ENCODE peak calls at places on chromosomes 3 and 15, in ten cellular contexts. O is IMR-90, Q is GM12878, Y is aorta, V is left ventricle myocardium inferior, D is A673, U is stomach, Z is colonic mucosa, S is cardiac muscle cell, T is GM23338. X is an unnamed sample.

GRCh38 chr3:54557538-54558419 is 370.1 kb downstream of the LRTM1 start:
- DNase-seq in O (no peak), Q (no peak), Y (no peak), V (no peak), D (peak), U (no peak), Z (no peak), S (no peak), T (no peak), X (no peak)

GRCh38 chr3:179028408-179028807 is 43.2 kb downstream of the ZMAT3 start:
- DNase-seq in O (no peak), Q (no peak), Y (no peak), V (no peak), D (no peak), U (no peak), Z (no peak), S (no peak), T (no peak), X (no peak)

GRCh38 chr3:98999675-99000074 is 98.2 kb upstream of the DCBLD2 start:
- DNase-seq in O (no peak), Q (no peak), Y (no peak), V (no peak), D (no peak), U (no peak), Z (no peak), S (no peak), T (no peak), X (no peak)

GRCh38 chr15:49187537-49188245 is 17.6 kb downstream of the GALK2 start:
- DNase-seq in O (peak), Q (no peak), Y (no peak), V (no peak), D (no peak), U (no peak), Z (no peak), S (no peak), T (no peak), X (no peak)

GRCh38 chr15:82952156-82953081 is at the start of gene HOMER2:
- DNase-seq in O (no peak), Q (no peak), Y (peak), V (peak), D (peak), U (peak), Z (no peak), S (peak), T (peak), X (no peak)

GRCh38 chr3:71813073-71813472 is 28.1 kb upstream of the PROK2 start:
- DNase-seq in O (no peak), Q (no peak), Y (no peak), V (no peak), D (no peak), U (no peak), Z (no peak), S (no peak), T (no peak), X (no peak)

GRCh38 chr3:159854500-159855124 is 134.0 kb upstream of the IL12A start:
- DNase-seq in O (peak), Q (no peak), Y (no peak), V (no peak), D (no peak), U (no peak), Z (no peak), S (peak), T (no peak), X (no peak)

GRCh38 chr3:169420429-169420828 is 243.1 kb downstream of the MECOM start:
- DNase-seq in O (no peak), Q (no peak), Y (no peak), V (no peak), D (no peak), U (no peak), Z (no peak), S (no peak), T (no peak), X (no peak)

GRCh38 chr3:61483997-61484396 is 77.4 kb upstream of the PTPRG start:
- DNase-seq in O (no peak), Q (no peak), Y (no peak), V (no peak), D (no peak), U (no peak), Z (no peak), S (no peak), T (no peak), X (no peak)

GRCh38 chr3:47342156-47342555 is 38.7 kb upstream of the PTPN23 start:
- DNase-seq in O (no peak), Q (no peak), Y (no peak), V (no peak), D (no peak), U (no peak), Z (no peak), S (no peak), T (no peak), X (no peak)

GRCh38 chr3:36868614-36869436 is 76.0 kb downstream of the TRANK1 start:
- DNase-seq in O (peak), Q (peak), Y (no peak), V (no peak), D (peak), U (peak), Z (peak), S (peak), T (peak), X (no peak)

GRCh38 chr3:111373861-111374260 is 168.1 kb upstream of the CD96 start:
- DNase-seq in O (peak), Q (no peak), Y (no peak), V (no peak), D (no peak), U (no peak), Z (no peak), S (no peak), T (no peak), X (no peak)

GRCh38 chr15:92809064-92809879 is 90.9 kb upstream of the CHD2 start:
- DNase-seq in O (peak), Q (peak), Y (peak), V (peak), D (peak), U (peak), Z (peak), S (peak), T (peak), X (peak)

GRCh38 chr15:92809880-92810361 is 90.2 kb upstream of the CHD2 start:
- DNase-seq in O (peak), Q (no peak), Y (no peak), V (no peak), D (no peak), U (no peak), Z (peak), S (peak), T (no peak), X (no peak)

GRCh38 chr15:92811514-92811913 is 88.6 kb upstream of the CHD2 start:
- DNase-seq in O (no peak), Q (no peak), Y (no peak), V (no peak), D (no peak), U (no peak), Z (peak), S (no peak), T (no peak), X (no peak)

GRCh38 chr15:92812271-92812670 is 87.9 kb upstream of the CHD2 start:
- DNase-seq in O (no peak), Q (no peak), Y (no peak), V (no peak), D (no peak), U (no peak), Z (peak), S (no peak), T (no peak), X (no peak)

GRCh38 chr15:92810418-92811138 is 89.5 kb upstream of the CHD2 start:
- DNase-seq in O (peak), Q (no peak), Y (peak), V (peak), D (no peak), U (no peak), Z (peak), S (peak), T (peak), X (no peak)
- H3K4me3 ChIP-seq in O (peak), Q (peak), Y (peak), V (peak), D (no peak), U (peak), Z (peak), S (peak), T (peak), X (peak)

DNA sequence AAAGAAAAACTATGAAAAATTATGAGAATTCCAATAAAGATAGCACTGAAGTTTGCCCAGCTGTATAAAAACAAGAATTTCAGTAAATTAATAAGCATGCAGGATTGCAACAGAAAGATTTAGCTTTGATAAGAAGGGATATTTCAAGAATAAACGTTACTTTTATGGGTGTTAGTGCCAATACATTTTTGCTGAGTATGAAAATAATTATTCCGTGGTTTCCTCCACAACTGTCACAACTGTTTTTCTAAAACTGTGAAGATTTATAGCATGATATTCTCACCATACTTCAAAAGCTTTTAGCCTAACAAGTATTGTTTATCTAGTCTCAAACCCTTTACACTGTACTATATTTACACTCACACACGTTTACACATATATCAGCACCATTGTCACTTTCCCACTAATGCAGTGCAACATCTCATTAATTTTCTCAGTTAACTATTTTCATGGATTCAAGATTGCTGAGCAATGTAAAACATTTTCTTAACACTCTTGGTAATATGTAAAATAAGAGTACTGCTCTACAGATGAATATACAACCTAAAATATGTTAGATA is 200.5 kb downstream of the TPRG1 start:
- DNase-seq in O (no peak), Q (no peak), Y (no peak), V (no peak), D (no peak), U (no peak), Z (no peak), S (no peak), T (no peak), X (no peak)
- H3K27ac ChIP-seq in O (no peak), Q (no peak), Y (no peak), V (no peak), D (peak), U (no peak), Z (no peak), S (no peak), T (no peak), X (no peak)

GRCh38 chr3:123467051-123467450 is 18.2 kb upstream of the ADCY5 start:
- DNase-seq in O (no peak), Q (no peak), Y (no peak), V (no peak), D (no peak), U (no peak), Z (no peak), S (no peak), T (no peak), X (no peak)
- H3K4me3 ChIP-seq in O (no peak), Q (no peak), Y (no peak), V (no peak), D (no peak), U (no peak), Z (no peak), S (no peak), T (no peak), X (no peak)

DNA sequence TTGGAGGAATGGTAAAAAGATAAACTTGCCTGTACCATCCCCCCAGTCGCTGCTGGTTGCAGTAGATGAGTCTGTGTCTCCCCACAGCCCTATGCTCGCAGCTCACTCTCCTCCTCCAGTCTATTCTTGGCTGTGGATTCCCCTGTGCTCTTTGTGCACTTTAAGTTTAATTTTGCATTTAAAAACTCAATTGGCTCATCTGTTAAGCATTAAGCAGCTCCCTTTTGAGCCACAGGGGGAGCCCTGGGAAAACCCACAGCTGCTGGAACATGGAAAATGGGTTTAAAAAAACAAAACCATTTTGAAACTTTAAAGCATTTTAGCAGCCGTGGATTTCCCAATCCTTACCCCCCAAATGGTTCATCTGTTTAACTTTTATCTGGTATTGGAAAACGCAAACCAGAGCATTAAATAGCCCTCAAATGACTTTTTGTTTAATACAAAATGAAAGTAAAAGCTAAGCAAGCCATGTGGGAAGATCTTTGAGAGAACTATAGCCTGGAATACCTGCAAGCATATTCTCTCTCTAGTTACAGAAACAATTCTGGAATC is 536.9 kb downstream of the ZIC1 start:
- DNase-seq in O (peak), Q (peak), Y (no peak), V (peak), D (peak), U (no peak), Z (no peak), S (peak), T (peak), X (no peak)
- H3K27ac ChIP-seq in O (peak), Q (no peak), Y (no peak), V (peak), D (peak), U (no peak), Z (no peak), S (no peak), T (no peak), X (peak)

DNA sequence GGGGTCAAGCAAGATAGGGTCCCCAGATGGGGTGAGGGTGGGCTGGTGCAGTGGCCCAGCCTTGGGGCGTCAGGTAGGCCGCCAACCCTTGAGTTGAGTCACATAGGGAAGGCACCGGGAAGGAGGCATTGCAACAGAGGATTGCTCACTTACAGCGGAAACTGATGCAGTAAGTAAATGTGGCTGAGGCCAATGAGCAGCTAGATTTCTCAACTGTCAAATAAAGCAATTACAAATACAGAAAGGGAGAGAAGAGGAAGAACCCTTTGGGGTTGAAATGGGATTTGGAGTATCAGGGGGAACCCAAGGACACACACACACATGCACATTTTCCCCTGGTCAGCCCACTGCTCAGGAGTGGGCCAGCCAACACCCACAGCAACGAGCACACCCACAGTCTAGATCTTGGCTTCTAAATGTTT is 44.0 kb downstream of the CHSY1 start:
- DNase-seq in O (peak), Q (no peak), Y (no peak), V (no peak), D (no peak), U (peak), Z (no peak), S (no peak), T (no peak), X (no peak)
- H3K4me3 ChIP-seq in O (no peak), Q (no peak), Y (no peak), V (no peak), D (no peak), U (no peak), Z (no peak), S (no peak), T (no peak), X (no peak)

GRCh38 chr15:65902373-65902772 is 33.1 kb downstream of the RAB11A start:
- DNase-seq in O (peak), Q (peak), Y (no peak), V (peak), D (no peak), U (peak), Z (peak), S (no peak), T (peak), X (no peak)

GRCh38 chr15:65901836-65902235 is 32.5 kb downstream of the RAB11A start:
- DNase-seq in O (no peak), Q (no peak), Y (no peak), V (no peak), D (no peak), U (no peak), Z (no peak), S (no peak), T (no peak), X (no peak)

GRCh38 chr15:65903296-65904073 is 34.2 kb downstream of the RAB11A start:
- DNase-seq in O (peak), Q (no peak), Y (no peak), V (no peak), D (no peak), U (no peak), Z (no peak), S (peak), T (no peak), X (no peak)

GRCh38 chr15:65906396-65906795 is 37.1 kb downstream of the RAB11A start:
- DNase-seq in O (no peak), Q (no peak), Y (no peak), V (no peak), D (no peak), U (no peak), Z (no peak), S (no peak), T (no peak), X (no peak)

DNA sequence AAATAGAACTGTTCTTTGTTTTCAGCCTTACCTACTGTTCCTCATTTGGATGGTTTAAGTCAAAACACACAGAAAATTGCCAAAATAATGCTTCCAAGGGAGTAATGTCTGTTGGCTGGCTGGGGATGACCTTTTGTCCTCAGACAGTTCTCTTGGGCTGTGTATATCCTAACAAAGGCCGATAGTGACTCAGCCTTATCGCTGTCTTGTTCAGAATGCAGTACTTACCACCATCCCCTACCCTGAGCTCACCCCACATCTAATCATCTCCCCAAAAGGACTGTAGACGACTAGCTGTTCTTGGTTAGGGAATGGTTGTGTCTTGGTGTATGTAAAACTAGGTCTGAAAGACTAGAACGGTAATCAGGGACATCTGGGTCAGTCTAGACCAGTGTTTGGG is 35.0 kb downstream of the RAB11A start:
- DNase-seq in O (peak), Q (no peak), Y (no peak), V (no peak), D (no peak), U (no peak), Z (no peak), S (no peak), T (no peak), X (no peak)
- H3K27ac ChIP-seq in O (no peak), Q (peak), Y (no peak), V (no peak), D (no peak), U (no peak), Z (no peak), S (no peak), T (no peak), X (no peak)

X was measured in coronary artery.